ENCODE peak calls at places on chromosomes 2 and 18, in eight cellular contexts. R is right cardiac atrium; O is MM.1S; Z is CD4-positive, CD25-positive, alpha-beta regulatory T cell; S is tibial artery; C is neuronal stem cell; H is ovary; P is tibial nerve. X is an unnamed sample. For H3K4me1, the result is how much of the 10 kb centered on the place peaks cover.

GRCh38 chr18:154151-154550 is 4.2 kb upstream of the USP14 start:
- DNase-seq in R (no peak), O (no peak), Z (no peak), S (no peak), C (no peak), H (no peak), P (no peak), X (no peak)

GRCh38 chr2:196538189-196538588 is 101.3 kb upstream of the CCDC150 start:
- DNase-seq in R (no peak), O (no peak), Z (no peak), S (no peak), C (no peak), H (no peak), P (no peak), X (no peak)

GRCh38 chr2:70684846-70685622 is 83.0 kb downstream of the ADD2 start:
- DNase-seq in R (no peak), O (no peak), Z (no peak), S (no peak), C (no peak), H (no peak), P (no peak), X (no peak)

GRCh38 chr18:65439184-65439583 is 311.6 kb upstream of the CDH7 start:
- DNase-seq in R (no peak), O (no peak), Z (no peak), S (no peak), C (no peak), H (no peak), P (no peak), X (no peak)

GRCh38 chr2:102080451-102081054 is 62.0 kb upstream of the IL1R1 start:
- DNase-seq in R (no peak), O (no peak), Z (no peak), S (no peak), C (no peak), H (no peak), P (no peak), X (no peak)

GRCh38 chr2:141595531-141595930 is 535.3 kb downstream of the LRP1B start:
- DNase-seq in R (no peak), O (no peak), Z (no peak), S (no peak), C (no peak), H (no peak), P (no peak), X (no peak)

GRCh38 chr2:2252179-2252578 is 78.9 kb downstream of the MYT1L start:
- DNase-seq in R (no peak), O (no peak), Z (no peak), S (no peak), C (no peak), H (no peak), P (no peak), X (no peak)

GRCh38 chr2:223055836-223056235 is 3.8 kb downstream of the KCNE4 start:
- DNase-seq in R (peak), O (no peak), Z (no peak), S (peak), C (no peak), H (peak), P (no peak), X (peak)

GRCh38 chr2:105127288-105127915 is 89.5 kb downstream of the MRPS9 start:
- DNase-seq in R (no peak), O (no peak), Z (no peak), S (no peak), C (no peak), H (no peak), P (no peak), X (no peak)

GRCh38 chr2:64770781-64771334 is 117.1 kb upstream of the SERTAD2 start:
- DNase-seq in R (peak), O (no peak), Z (no peak), S (peak), C (no peak), H (peak), P (peak), X (peak)

GRCh38 chr2:43135583-43135982 is 90.8 kb downstream of the ZFP36L2 start:
- DNase-seq in R (no peak), O (no peak), Z (no peak), S (no peak), C (no peak), H (peak), P (no peak), X (no peak)

GRCh38 chr2:111186123-111186715 is 65.5 kb downstream of the BCL2L11 start:
- DNase-seq in R (no peak), O (no peak), Z (no peak), S (no peak), C (no peak), H (no peak), P (no peak), X (no peak)

GRCh38 chr2:218582085-218582484 is 13.4 kb downstream of the CNOT9 start:
- DNase-seq in R (no peak), O (no peak), Z (no peak), S (no peak), C (no peak), H (no peak), P (no peak), X (no peak)

GRCh38 chr2:237677951-237678481 is 50.6 kb downstream of the LRRFIP1 start:
- DNase-seq in R (no peak), O (no peak), Z (no peak), S (peak), C (no peak), H (no peak), P (no peak), X (no peak)

GRCh38 chr2:62856228-62857040 is 150.9 kb downstream of the EHBP1 start:
- DNase-seq in R (peak), O (no peak), Z (no peak), S (no peak), C (no peak), H (no peak), P (no peak), X (no peak)

GRCh38 chr2:139790807-139791206 is 1010.6 kb upstream of the NXPH2 start:
- DNase-seq in R (no peak), O (peak), Z (no peak), S (no peak), C (no peak), H (no peak), P (no peak), X (no peak)

GRCh38 chr2:146226077-146226476 is 1618.8 kb upstream of the ACVR2A start:
- DNase-seq in R (no peak), O (no peak), Z (no peak), S (no peak), C (no peak), H (no peak), P (no peak), X (no peak)

GRCh38 chr18:21262244-21262643 is 20.2 kb downstream of the GREB1L start:
- DNase-seq in R (no peak), O (no peak), Z (no peak), S (no peak), C (no peak), H (no peak), P (no peak), X (no peak)

GRCh38 chr2:238615187-238615586 is 188.5 kb downstream of the ASB1 start:
- DNase-seq in R (no peak), O (no peak), Z (no peak), S (no peak), C (no peak), H (no peak), P (no peak), X (no peak)

GRCh38 chr18:73520229-73520628 is 627.4 kb downstream of the FBXO15 start:
- DNase-seq in R (no peak), O (no peak), Z (no peak), S (no peak), C (peak), H (no peak), P (no peak), X (no peak)

GRCh38 chr2:109143214-109144187 is 14.5 kb downstream of the SH3RF3 start:
- DNase-seq in R (no peak), O (peak), Z (peak), S (no peak), C (no peak), H (no peak), P (no peak), X (no peak)

GRCh38 chr2:88250402-88250801 is 80.3 kb downstream of the THNSL2 start:
- DNase-seq in R (no peak), O (no peak), Z (no peak), S (no peak), C (no peak), H (no peak), P (no peak), X (no peak)

GRCh38 chr2:65277791-65278449 is 50.3 kb downstream of the ACTR2 start:
- DNase-seq in R (no peak), O (no peak), Z (no peak), S (no peak), C (no peak), H (no peak), P (no peak), X (no peak)

GRCh38 chr2:54470241-54470938 is 14.3 kb downstream of the SPTBN1 start:
- DNase-seq in R (no peak), O (no peak), Z (no peak), S (no peak), C (no peak), H (no peak), P (no peak), X (no peak)

GRCh38 chr2:220509921-220510320 is 882.5 kb downstream of the SLC4A3 start:
- DNase-seq in R (no peak), O (no peak), Z (no peak), S (no peak), C (no peak), H (no peak), P (no peak), X (no peak)

GRCh38 chr2:206556357-206556949 is 85.8 kb upstream of the FAM237A start:
- DNase-seq in R (no peak), O (peak), Z (peak), S (no peak), C (peak), H (no peak), P (no peak), X (no peak)

DNA sequence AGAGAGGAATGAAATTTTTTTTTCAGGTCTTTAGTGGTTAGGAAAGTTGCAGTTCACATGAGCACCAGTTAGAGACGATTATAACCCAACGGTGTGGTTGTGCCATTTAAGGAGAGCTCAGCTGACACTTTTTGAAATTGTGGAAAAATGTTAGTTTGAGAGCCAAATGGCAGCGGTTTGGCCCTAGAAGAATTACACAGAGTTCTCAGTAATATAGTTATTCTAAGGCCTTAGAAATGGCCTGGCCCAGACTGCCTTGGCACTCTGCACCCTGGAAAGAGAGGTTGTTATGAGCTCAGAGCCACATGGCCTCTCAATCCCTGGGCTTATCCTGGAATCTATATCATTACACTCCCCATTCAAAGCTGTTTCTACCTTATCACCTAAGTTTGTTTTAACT is 117.4 kb downstream of the RHBDD1 start:
- DNase-seq in R (peak), O (no peak), Z (no peak), S (peak), C (no peak), H (no peak), P (peak), X (no peak)
- H3K27ac ChIP-seq in R (no peak), O (no peak), Z (no peak), S (peak), C (no peak), H (no peak), P (no peak), X (no peak)

DNA sequence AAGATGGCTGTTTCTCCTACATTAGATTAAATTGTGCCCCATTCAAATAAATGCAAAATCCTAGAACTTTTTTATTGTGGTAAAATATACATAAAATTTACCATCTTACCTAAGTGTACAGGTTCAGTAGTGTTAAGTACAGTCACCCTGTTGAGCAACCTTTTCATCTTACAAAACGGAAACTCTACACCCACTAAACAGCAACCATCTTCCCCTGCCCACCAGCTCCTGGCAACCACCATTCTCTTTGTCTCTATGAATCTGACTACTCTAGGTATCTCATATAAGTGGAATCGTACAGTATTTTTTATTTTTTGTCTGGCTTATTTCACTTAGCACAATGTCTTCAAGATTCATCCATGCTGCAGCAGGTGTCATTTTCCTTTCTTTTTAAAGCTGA is 53.0 kb downstream of the ASXL2 start:
- DNase-seq in R (no peak), O (no peak), Z (peak), S (no peak), C (no peak), H (no peak), P (no peak), X (no peak)
- H3K4me1 ChIP-seq in R (under half), O (under half), Z (under half), S (under half), C (under half), H (under half), P (under half), X (under half)

DNA sequence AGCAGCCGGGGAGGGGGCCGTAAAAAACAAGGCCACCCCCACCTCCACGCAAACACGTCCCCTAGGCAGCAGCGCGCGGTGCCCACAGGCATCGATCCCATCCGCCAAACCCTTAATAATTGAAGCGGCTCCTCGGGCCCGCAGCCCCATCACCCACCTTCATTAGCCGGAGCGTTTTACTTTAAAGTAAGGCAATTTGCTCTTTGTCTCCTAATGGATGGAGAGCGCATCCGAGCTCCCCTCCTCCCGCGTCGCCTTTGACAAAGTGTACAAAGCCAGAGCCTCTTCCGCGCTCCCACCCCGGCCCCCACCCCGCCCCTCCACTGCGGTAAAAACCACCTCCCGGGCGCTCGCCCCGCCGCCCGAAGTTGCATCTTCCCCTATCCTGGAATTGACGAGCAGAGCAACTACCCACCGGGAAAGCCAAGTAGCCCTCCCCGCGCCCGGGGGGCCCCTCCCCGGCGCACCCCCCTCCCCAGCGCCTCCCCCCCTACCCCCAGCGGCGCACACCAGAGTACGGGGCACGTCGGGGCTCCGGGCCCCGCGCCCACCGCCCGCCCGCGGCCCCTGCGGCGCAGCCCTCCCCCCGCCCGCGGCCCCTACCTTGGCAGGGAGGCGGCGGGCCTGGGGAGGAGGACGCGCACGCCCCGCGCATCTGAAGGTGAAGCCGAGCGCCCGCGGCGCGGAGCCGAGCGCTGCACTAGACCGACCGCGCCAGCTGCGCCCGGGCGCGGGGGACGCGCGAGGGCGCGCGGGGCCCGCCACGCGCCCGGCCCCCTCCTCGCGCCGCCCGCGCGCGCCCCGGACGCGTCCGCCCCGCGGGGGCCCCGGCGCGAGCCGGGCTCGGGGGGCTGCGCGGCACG is at the start of gene ZNF516:
- DNase-seq in R (no peak), O (no peak), Z (no peak), S (no peak), C (peak), H (peak), P (peak), X (peak)
- H3K27ac ChIP-seq in R (peak), O (peak), Z (no peak), S (peak), C (peak), H (peak), P (peak), X (peak)

GRCh38 chr2:47091118-47091517 is 64.0 kb downstream of the STPG4 start:
- DNase-seq in R (no peak), O (no peak), Z (no peak), S (no peak), C (no peak), H (no peak), P (no peak), X (no peak)

GRCh38 chr2:47094519-47095155 is 60.5 kb downstream of the STPG4 start:
- DNase-seq in R (no peak), O (no peak), Z (no peak), S (no peak), C (no peak), H (no peak), P (no peak), X (no peak)

GRCh38 chr2:47095302-47096020 is 59.6 kb downstream of the STPG4 start:
- DNase-seq in R (no peak), O (no peak), Z (no peak), S (no peak), C (no peak), H (no peak), P (no peak), X (no peak)

GRCh38 chr2:47093626-47094025 is 61.5 kb downstream of the STPG4 start:
- DNase-seq in R (no peak), O (no peak), Z (no peak), S (no peak), C (no peak), H (no peak), P (no peak), X (no peak)

GRCh38 chr2:47092465-47092864 is 62.6 kb downstream of the STPG4 start:
- DNase-seq in R (no peak), O (no peak), Z (no peak), S (no peak), C (no peak), H (no peak), P (no peak), X (no peak)
- H3K4me1 ChIP-seq in R (under half), O (under half), Z (under half), S (under half), C (under half), H (under half), P (under half), X (under half)

GRCh38 chr18:44741551-44741950 is 60.9 kb downstream of the SETBP1 start:
- DNase-seq in R (peak), O (no peak), Z (no peak), S (no peak), C (no peak), H (peak), P (no peak), X (no peak)

GRCh38 chr18:44743626-44744025 is 62.9 kb downstream of the SETBP1 start:
- DNase-seq in R (no peak), O (no peak), Z (no peak), S (no peak), C (no peak), H (no peak), P (no peak), X (no peak)

GRCh38 chr18:44742126-44742525 is 61.4 kb downstream of the SETBP1 start:
- DNase-seq in R (no peak), O (no peak), Z (no peak), S (no peak), C (no peak), H (no peak), P (no peak), X (no peak)

GRCh38 chr18:44744206-44745180 is 63.8 kb downstream of the SETBP1 start:
- DNase-seq in R (peak), O (no peak), Z (no peak), S (no peak), C (peak), H (peak), P (no peak), X (peak)

GRCh38 chr18:44742741-44743311 is 62.1 kb downstream of the SETBP1 start:
- DNase-seq in R (peak), O (no peak), Z (no peak), S (peak), C (no peak), H (peak), P (peak), X (peak)
- H3K27ac ChIP-seq in R (peak), O (no peak), Z (no peak), S (peak), C (no peak), H (peak), P (no peak), X (peak)

GRCh38 chr18:10059610-10060468 is 146.0 kb downstream of the VAPA start:
- DNase-seq in R (no peak), O (no peak), Z (no peak), S (peak), C (no peak), H (no peak), P (no peak), X (no peak)
- H3K4me1 ChIP-seq in R (under half), O (under half), Z (under half), S (under half), C (under half), H (under half), P (under half), X (under half)

DNA sequence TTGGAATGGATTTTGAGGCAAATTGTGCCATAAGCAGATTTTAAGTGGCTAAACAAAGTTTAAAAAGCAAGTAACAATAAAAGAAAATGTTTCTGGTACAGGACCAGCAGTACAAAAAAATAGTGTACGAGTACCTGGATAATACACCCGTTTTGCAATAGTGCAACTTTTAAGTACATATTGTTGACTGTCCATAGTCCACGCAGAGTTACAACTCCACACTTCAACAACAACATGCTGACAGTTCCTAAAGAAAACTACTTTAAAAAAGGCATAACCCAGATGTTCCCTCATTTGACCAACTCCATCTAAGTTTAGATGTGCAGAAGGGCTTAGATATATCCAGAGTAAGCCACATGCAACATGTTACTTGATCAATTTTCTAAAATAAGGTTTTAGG is 5.1 kb upstream of the STPG4 start:
- DNase-seq in R (no peak), O (no peak), Z (no peak), S (no peak), C (no peak), H (no peak), P (no peak), X (no peak)
- H3K27ac ChIP-seq in R (no peak), O (no peak), Z (no peak), S (no peak), C (no peak), H (no peak), P (no peak), X (no peak)

GRCh38 chr18:51955136-51955535 is 384.9 kb upstream of the DCC start:
- DNase-seq in R (no peak), O (no peak), Z (no peak), S (no peak), C (no peak), H (no peak), P (no peak), X (no peak)
- H3K4me1 ChIP-seq in R (under half), O (under half), Z (under half), S (under half), C (under half), H (under half), P (under half), X (under half)

GRCh38 chr2:236171213-236172201 is 3.3 kb upstream of the GBX2 start:
- DNase-seq in R (peak), O (no peak), Z (no peak), S (no peak), C (peak), H (no peak), P (no peak), X (no peak)

GRCh38 chr2:236173734-236174607 is 5.8 kb upstream of the GBX2 start:
- DNase-seq in R (peak), O (no peak), Z (no peak), S (no peak), C (no peak), H (no peak), P (no peak), X (no peak)

GRCh38 chr2:236170678-236171212 is 2.6 kb upstream of the GBX2 start:
- DNase-seq in R (no peak), O (no peak), Z (no peak), S (no peak), C (peak), H (no peak), P (no peak), X (no peak)

GRCh38 chr2:236172866-236173733 is 4.9 kb upstream of the GBX2 start:
- DNase-seq in R (no peak), O (no peak), Z (no peak), S (no peak), C (peak), H (no peak), P (no peak), X (no peak)

GRCh38 chr2:236172238-236172865 is 4.2 kb upstream of the GBX2 start:
- DNase-seq in R (no peak), O (no peak), Z (no peak), S (no peak), C (peak), H (no peak), P (no peak), X (no peak)
- H3K27ac ChIP-seq in R (no peak), O (no peak), Z (no peak), S (no peak), C (no peak), H (no peak), P (no peak), X (no peak)

X was measured in psoas muscle.